ENCODE peak calls at places on chromosomes 13 and 19, in four cellular contexts. O is coronary artery, F is ovary, E is fibroblast of the aortic adventitia. U is an unnamed sample.

GRCh38 chr13:20487927-20488326 is 37.7 kb downstream of the CRYL1 start:
- DNase-seq in O (no peak), F (no peak), E (no peak), U (no peak)

GRCh38 chr19:51093510-51094345 is 11.0 kb upstream of the KLK14 start:
- DNase-seq in O (no peak), F (no peak), E (no peak), U (peak; percentile 22)

GRCh38 chr19:18319591-18320135 is 3.2 kb downstream of the LSM4 start:
- DNase-seq in O (no peak), F (no peak), E (no peak), U (no peak)

GRCh38 chr19:55080915-55081772 is 5.5 kb downstream of the EPS8L1 start:
- DNase-seq in O (no peak), F (no peak), E (peak; percentile 36), U (peak; percentile 74)

GRCh38 chr19:46787331-46788100 is 878 bp downstream of the SLC1A5 start:
- DNase-seq in O (peak; percentile 87), F (peak; percentile 73), E (peak; percentile 82), U (peak; percentile 89)

GRCh38 chr13:41652735-41653361 is 195.5 kb downstream of the RGCC start:
- DNase-seq in O (no peak), F (peak; percentile 27), E (peak; percentile 79), U (peak; percentile 80)

GRCh38 chr13:60758637-60759036 is 361.6 kb downstream of the TDRD3 start:
- DNase-seq in O (no peak), F (no peak), E (no peak), U (no peak)

GRCh38 chr19:51079486-51080110 is 3.1 kb downstream of the KLK14 start:
- DNase-seq in O (no peak), F (no peak), E (no peak), U (peak; percentile 78)

GRCh38 chr13:30735025-30735967 is at the start of gene ALOX5AP:
- DNase-seq in O (no peak), F (no peak), E (no peak), U (no peak)

GRCh38 chr19:48613024-48613851 is 1.6 kb downstream of the FAM83E start:
- DNase-seq in O (no peak), F (no peak), E (no peak), U (no peak)

GRCh38 chr19:13132471-13133166 is 14.6 kb downstream of the NACC1 start:
- DNase-seq in O (no peak), F (no peak), E (peak; percentile 46), U (peak; percentile 36)

GRCh38 chr13:98503175-98504028 is 73.5 kb downstream of the STK24 start:
- DNase-seq in O (no peak), F (no peak), E (no peak), U (no peak)

GRCh38 chr13:30375436-30375835 is 46.9 kb upstream of the UBE2L5 start:
- DNase-seq in O (no peak), F (no peak), E (no peak), U (no peak)

GRCh38 chr13:23069571-23069970 is 111.2 kb upstream of the SGCG start:
- DNase-seq in O (no peak), F (no peak), E (peak; percentile 84), U (peak; percentile 59)

GRCh38 chr19:1210227-1210538 is 4.6 kb downstream of the STK11 start:
- DNase-seq in O (no peak), F (no peak), E (no peak), U (no peak)

GRCh38 chr13:91313103-91313502 is 34.4 kb upstream of the MIR17HG start:
- DNase-seq in O (no peak), F (no peak), E (peak; percentile 24), U (peak; percentile 30)

GRCh38 chr13:70505809-70506208 is 397.6 kb upstream of the KLHL1 start:
- DNase-seq in O (no peak), F (no peak), E (no peak), U (no peak)

GRCh38 chr13:89816404-89816803 is 1531.1 kb upstream of the MIR17HG start:
- DNase-seq in O (no peak), F (no peak), E (no peak), U (no peak)

GRCh38 chr13:47564041-47564440 is 437.0 kb downstream of the SUCLA2 start:
- DNase-seq in O (no peak), F (no peak), E (no peak), U (no peak)

GRCh38 chr19:35894342-35894741 is 6.0 kb downstream of the NFKBID start:
- DNase-seq in O (no peak), F (no peak), E (no peak), U (no peak)

GRCh38 chr13:78410164-78410563 is 193.2 kb downstream of the POU4F1 start:
- DNase-seq in O (no peak), F (no peak), E (no peak), U (no peak)

GRCh38 chr13:78413887-78414553 is 189.3 kb downstream of the POU4F1 start:
- DNase-seq in O (no peak), F (no peak), E (no peak), U (no peak)

GRCh38 chr13:78404961-78405360 is 198.4 kb downstream of the POU4F1 start:
- DNase-seq in O (no peak), F (no peak), E (no peak), U (no peak)

GRCh38 chr13:78410847-78411246 is 192.5 kb downstream of the POU4F1 start:
- DNase-seq in O (no peak), F (no peak), E (no peak), U (no peak)

DNA sequence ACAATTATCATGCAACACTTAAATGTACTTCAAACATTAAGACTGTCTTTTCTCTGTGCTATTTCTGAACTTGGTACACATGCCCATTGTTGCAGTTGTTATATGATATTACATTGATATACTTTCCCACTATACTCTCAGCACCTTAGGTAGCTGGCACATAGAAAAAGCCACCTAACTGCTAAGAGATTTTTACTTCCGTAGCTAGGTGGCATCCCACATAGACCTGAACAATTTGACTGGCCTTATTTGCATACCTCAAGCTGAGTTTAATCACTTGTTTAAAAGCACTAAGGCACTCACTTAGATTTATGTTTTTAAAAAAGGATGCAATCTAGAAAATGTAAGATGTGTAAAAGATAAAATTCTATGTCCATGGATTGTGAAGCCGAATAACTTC is 194.2 kb downstream of the POU4F1 start:
- DNase-seq in O (no peak), F (no peak), E (no peak), U (no peak)
- TF ChIP-seq CTCF in O (no peak), F (no peak), E (no peak), U (no peak)

GRCh38 chr19:9205506-9206113 is 13.8 kb downstream of the OR7D4 start:
- DNase-seq in O (no peak), F (peak; percentile 74), E (peak; percentile 71), U (peak; percentile 73)
- H3K4me3 ChIP-seq in O (peak overlapping the region; percentile 65), F (peak overlapping the region; percentile 26), E (peak overlapping the region; percentile 57), U (peak overlapping the region; percentile 19)

DNA sequence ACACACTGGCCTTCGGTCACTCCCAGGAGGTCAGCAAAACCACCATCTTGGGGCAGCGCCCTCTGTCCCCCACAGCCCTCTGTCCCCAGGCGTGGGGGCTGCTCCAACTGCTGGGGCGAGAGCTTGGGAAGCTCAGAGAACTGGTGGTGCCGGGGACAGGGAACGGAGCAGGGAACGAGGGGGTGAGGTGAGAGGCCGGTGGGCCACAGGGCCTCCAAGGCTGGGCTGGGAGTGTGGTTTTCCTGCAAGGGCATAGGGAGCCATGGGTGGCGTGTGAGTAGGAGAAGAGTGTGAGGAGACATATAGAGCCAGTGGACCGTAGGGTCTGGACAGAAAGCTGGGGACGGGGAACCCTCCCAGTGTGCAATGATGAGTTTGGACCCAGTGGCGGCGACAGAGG is 34.1 kb downstream of the F2RL3 start:
- DNase-seq in O (no peak), F (no peak), E (no peak), U (no peak)
- TF ChIP-seq CTCF in O (no peak), F (no peak), E (no peak), U (no peak)

DNA sequence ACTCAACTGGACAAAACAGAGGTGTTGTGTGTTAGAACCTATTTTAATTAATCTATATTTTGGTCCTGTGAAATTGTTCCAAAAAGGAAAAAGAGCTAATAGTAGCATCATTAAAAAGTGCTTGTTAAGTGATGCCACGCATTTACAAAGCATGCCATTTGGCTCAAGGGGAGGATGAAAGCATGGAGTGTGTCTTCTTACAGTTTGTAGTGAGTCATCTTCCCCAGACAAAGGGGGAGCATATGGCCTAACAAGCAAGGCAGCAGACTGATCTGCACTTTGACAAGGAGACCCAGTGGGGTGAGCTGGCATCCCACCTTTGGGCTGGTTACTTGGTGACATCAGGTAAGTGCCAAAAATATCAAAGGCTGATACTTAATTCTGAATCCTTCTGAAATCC is 297.0 kb downstream of the FGF9 start:
- DNase-seq in O (no peak), F (no peak), E (no peak), U (no peak)
- H3K4me3 ChIP-seq in O (no peak overlapping the region), F (no peak overlapping the region), E (no peak overlapping the region), U (no peak overlapping the region)

DNA sequence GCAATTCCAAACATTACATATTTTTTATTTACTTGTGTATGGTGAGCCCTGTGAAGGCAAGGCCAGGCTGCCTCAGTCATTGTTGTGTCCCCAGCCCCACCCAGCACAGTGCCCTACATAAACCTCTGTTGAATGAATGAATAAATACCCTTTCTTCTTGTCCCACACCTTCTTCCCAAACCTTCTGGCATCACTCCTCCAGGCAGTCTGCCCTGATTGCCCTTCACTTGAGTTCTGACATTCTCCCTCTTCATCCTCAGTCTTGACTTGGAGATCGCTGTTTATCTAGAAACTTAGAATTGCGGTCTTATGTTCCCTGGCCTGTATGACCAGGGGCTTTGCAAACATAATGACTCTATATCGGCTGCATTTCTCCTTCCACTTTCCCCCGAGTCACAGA is 5.2 kb upstream of the OPA3 start:
- DNase-seq in O (no peak), F (no peak), E (no peak), U (no peak)
- TF ChIP-seq CTCF in O (no peak), F (no peak), E (no peak), U (no peak)

GRCh38 chr19:29724741-29725140 is 9.7 kb upstream of the C19orf12 start:
- DNase-seq in O (no peak), F (no peak), E (no peak), U (no peak)
- H3K4me3 ChIP-seq in O (no peak overlapping the region), F (no peak overlapping the region), E (peak overlapping the region; percentile 32), U (peak overlapping the region; percentile 23)

DNA sequence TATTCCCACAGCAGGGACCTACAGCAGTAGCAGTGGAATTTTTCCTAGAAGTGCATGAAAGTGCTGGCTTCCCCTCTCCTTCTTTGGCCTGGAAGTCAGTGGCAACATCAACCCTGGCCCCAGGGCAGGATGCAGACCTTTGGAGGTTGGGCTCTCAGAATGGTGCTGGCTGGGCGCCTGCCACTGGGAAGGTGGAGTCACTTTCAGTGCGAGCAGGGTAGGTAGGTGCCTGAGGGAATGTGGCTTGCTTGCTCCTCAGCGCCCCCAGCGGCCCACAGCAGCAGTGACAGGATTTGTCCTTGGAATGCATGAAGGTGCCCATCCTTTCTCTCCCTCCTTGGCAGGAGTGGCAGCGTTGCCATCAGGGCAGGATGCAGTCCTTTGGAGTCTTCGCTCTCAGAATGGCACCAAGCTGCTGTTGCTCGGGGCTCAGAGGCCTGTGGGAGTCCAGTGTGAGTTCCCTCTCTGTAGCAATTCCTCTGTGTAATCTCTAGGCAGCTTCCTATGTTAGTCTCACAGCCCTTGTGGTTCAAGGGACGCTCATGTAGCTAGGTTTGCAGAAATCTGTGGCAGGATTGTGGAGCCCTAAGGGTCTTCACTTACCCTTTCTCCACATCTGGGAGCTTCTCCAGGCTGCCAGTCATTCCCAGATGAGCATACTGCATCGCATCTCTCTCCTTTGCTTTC is 354.4 kb upstream of the DACH1 start:
- DNase-seq in O (no peak), F (no peak), E (no peak), U (peak; percentile 2)
- TF ChIP-seq CTCF in O (no peak), F (no peak), E (peak; percentile 38), U (peak; percentile 62)